ENCODE peak calls at places on chromosomes 5 and 9, in six cellular contexts. D is stimulated activated CD8-positive, alpha-beta memory T cell treated with anti-CD3 and anti-CD28 coated beads, Interleukin-2, amount 100 ng/mL, for 1 hour; G is HTR-8/SVneo; A is ureter; K is ACHN; B is cerebellar cortex. V is an unnamed sample.

GRCh38 chr9:131892890-131893289 is 153.0 kb upstream of the RAPGEF1 start:
- DNase-seq in D (no peak), A (no peak), K (no peak), B (no peak), G (no peak), V (no peak)

GRCh38 chr9:122562134-122562760 is 9.3 kb downstream of the OR1N2 start:
- DNase-seq in B (no peak), D (no peak), G (no peak), A (no peak), K (no peak), V (no peak)

GRCh38 chr5:96957125-96958041 is 21.5 kb downstream of the LNPEP start:
- DNase-seq in A (no peak), G (no peak), B (no peak), K (no peak), D (no peak), V (no peak)

GRCh38 chr5:39273314-39273954 is 54.1 kb upstream of the FYB1 start:
- DNase-seq in K (no peak), D (no peak), A (no peak), B (no peak), G (no peak), V (no peak)

GRCh38 chr5:146962801-146963355 is 84.3 kb upstream of the PPP2R2B start:
- DNase-seq in B (no peak), G (no peak), D (no peak), K (no peak), A (no peak), V (no peak)

GRCh38 chr5:140043508-140043872 is 391 bp upstream of the NRG2 start:
- DNase-seq in B (peak; percentile 66), A (no peak), G (peak; percentile 59), K (peak; percentile 53), D (no peak), V (peak; percentile 25)

GRCh38 chr5:149677721-149678120 is 52.4 kb upstream of the PPARGC1B start:
- DNase-seq in D (no peak), A (no peak), B (no peak), K (no peak), G (no peak), V (no peak)

GRCh38 chr5:179488464-179488863 is 61.9 kb upstream of the RUFY1 start:
- DNase-seq in D (no peak), B (no peak), A (no peak), K (no peak), G (no peak), V (no peak)

GRCh38 chr5:78783434-78784130 is 135.0 kb upstream of the LHFPL2 start:
- DNase-seq in B (no peak), A (no peak), K (no peak), G (no peak), D (no peak), V (no peak)

GRCh38 chr9:97744710-97745708 is 47.9 kb upstream of the XPA start:
- DNase-seq in K (peak; percentile 15), A (no peak), G (no peak), D (no peak), B (no peak), V (no peak)

GRCh38 chr5:2207966-2208544 is 325.3 kb upstream of the IRX4 start:
- DNase-seq in K (peak; percentile 11), B (peak; percentile 7), D (no peak), A (no peak), G (no peak), V (peak; percentile 30)